ENCODE peak calls at places on chromosomes 5 and 9, in ten cellular contexts. B is cardiac fibroblast; W is SK-N-SH; R is choroid plexus epithelial cell; O is astrocyte of the spinal cord; G is activated CD8-positive, alpha-beta T cell treated with anti-CD3 and anti-CD28 coated beads for 36 hours; C is tibial artery; Q is AG10803; F is Panc1; M is CD4-positive, alpha-beta T cell. T is an unnamed sample.
A peak's percentile ranks its signal among the peaks of the same experiment; 100 is the strongest.

GRCh38 chr9:38662763-38663593 is 42.6 kb upstream of the ANKRD18A start:
- DNase-seq in M (no peak), F (no peak), C (no peak), W (peak; percentile 36), R (peak; percentile 92), G (no peak), B (peak; percentile 39), O (peak; percentile 74), Q (no peak), T (no peak)

GRCh38 chr9:71812385-71812784 is 44.1 kb upstream of the CEMIP2 start:
- DNase-seq in W (no peak), G (no peak), Q (peak; percentile 76), M (no peak), B (peak; percentile 61), O (peak; percentile 11), C (peak; percentile 33), F (no peak), R (peak; percentile 33), T (peak; percentile 76)

GRCh38 chr5:124747770-124748686 is 1.6 kb upstream of the ZNF608 start:
- DNase-seq in O (no peak), M (no peak), G (no peak), C (no peak), F (no peak), B (no peak), R (peak; percentile 51), Q (no peak), W (no peak), T (no peak)

GRCh38 chr5:9105851-9106250 is 440.0 kb downstream of the SEMA5A start:
- DNase-seq in M (no peak), F (no peak), Q (no peak), O (no peak), G (no peak), B (peak; percentile 9), W (no peak), R (no peak), C (no peak), T (no peak)

GRCh38 chr9:109894921-109895758 is 115.1 kb downstream of the PALM2AKAP2 start:
- DNase-seq in B (peak; percentile 79), G (peak; percentile 16), R (peak; percentile 34), Q (peak; percentile 62), C (no peak), O (peak; percentile 81), F (no peak), M (no peak), W (no peak), T (no peak)

GRCh38 chr5:146564036-146564762 is 48.2 kb upstream of the GPR151 start:
- DNase-seq in O (no peak), C (no peak), B (no peak), M (no peak), G (no peak), F (no peak), R (no peak), Q (no peak), W (no peak), T (no peak)

GRCh38 chr5:169861934-169862333 is 118.4 kb downstream of the INSYN2B start:
- DNase-seq in W (peak; percentile 5), G (no peak), B (peak; percentile 72), M (no peak), O (peak; percentile 83), C (no peak), F (no peak), R (peak; percentile 82), Q (peak; percentile 78), T (no peak)

GRCh38 chr9:35579130-35579529 is 25.9 kb upstream of the TESK1 start:
- DNase-seq in Q (no peak), F (no peak), M (no peak), B (peak; percentile 40), R (no peak), W (no peak), O (no peak), C (no peak), G (peak; percentile 65), T (no peak)

GRCh38 chr9:127149010-127149409 is 26.6 kb upstream of the ANGPTL2 start:
- DNase-seq in Q (no peak), B (no peak), W (no peak), F (no peak), O (no peak), M (no peak), C (no peak), G (no peak), R (no peak), T (no peak)

GRCh38 chr5:119269061-119269579 is 86.7 kb upstream of the TNFAIP8 start:
- DNase-seq in G (peak; percentile 54), F (peak; percentile 10), B (peak; percentile 30), C (peak; percentile 26), M (peak; percentile 22), O (peak; percentile 34), R (peak; percentile 37), Q (no peak), W (peak; percentile 43), T (no peak)

GRCh38 chr5:177546262-177546741 is 8.1 kb downstream of the FAM193B start:
- DNase-seq in G (no peak), R (peak; percentile 98), W (no peak), B (peak; percentile 99), C (peak; percentile 63), M (no peak), F (peak; percentile 82), O (peak; percentile 94), Q (peak; percentile 99), T (peak; percentile 84)

GRCh38 chr9:77304543-77304942 is 127.2 kb downstream of the VPS13A start:
- DNase-seq in W (no peak), M (no peak), Q (peak; percentile 2), O (no peak), F (no peak), C (no peak), B (no peak), G (no peak), R (no peak), T (no peak)

GRCh38 chr5:56039985-56040384 is 45.2 kb upstream of the IL6ST start:
- DNase-seq in F (no peak), Q (no peak), R (peak; percentile 51), G (no peak), W (no peak), O (no peak), M (no peak), C (no peak), B (peak; percentile 56), T (no peak)

GRCh38 chr9:96348261-96348660 is 35.2 kb downstream of the SLC35D2 start:
- DNase-seq in F (no peak), Q (no peak), R (no peak), O (no peak), G (no peak), M (no peak), C (no peak), B (no peak), W (no peak), T (no peak)

GRCh38 chr5:96868603-96869371 is 7.5 kb upstream of the ERAP2 start:
- DNase-seq in F (peak; percentile 79), G (peak; percentile 34), Q (peak; percentile 77), O (peak; percentile 75), R (peak; percentile 91), M (no peak), W (peak; percentile 32), C (no peak), B (peak; percentile 83), T (no peak)

GRCh38 chr5:116573279-116573616 is 1.4 kb downstream of the SEMA6A start:
- DNase-seq in Q (no peak), O (no peak), R (peak; percentile 11), W (peak; percentile 64), M (no peak), C (peak; percentile 23), G (peak; percentile 11), F (no peak), B (no peak), T (no peak)

GRCh38 chr5:122150128-122150685 is 20.9 kb downstream of the ZNF474 start:
- DNase-seq in O (peak; percentile 61), M (no peak), Q (peak; percentile 69), G (no peak), B (no peak), R (peak; percentile 69), F (no peak), W (peak; percentile 27), C (no peak), T (no peak)

GRCh38 chr5:140220698-140221064 is 45.7 kb downstream of the CYSTM1 start:
- DNase-seq in Q (no peak), B (peak; percentile 34), M (no peak), C (no peak), O (no peak), F (no peak), G (no peak), R (no peak), W (no peak), T (no peak)

GRCh38 chr5:171226096-171226495 is 83.0 kb upstream of the TLX3 start:
- DNase-seq in Q (no peak), F (no peak), W (peak; percentile 11), B (peak; percentile 7), G (no peak), R (peak; percentile 42), M (no peak), O (peak; percentile 14), C (no peak), T (no peak)
- TF ChIP-seq CTCF in Q (peak; percentile 33), F (peak; percentile 36), W (peak; percentile 40), B (peak; percentile 29), G (no peak), R (peak; percentile 60), M (no peak), O (peak; percentile 51), C (no peak), T (no peak)

GRCh38 chr9:976805-977360 is 428 bp downstream of the DMRT3 start:
- DNase-seq in R (no peak), O (no peak), F (no peak), Q (no peak), G (no peak), C (no peak), B (no peak), W (peak; percentile 31), M (no peak), T (no peak)
- TF ChIP-seq CTCF in R (no peak), O (no peak), F (no peak), Q (no peak), G (no peak), C (no peak), B (no peak), W (no peak), M (no peak), T (no peak)

GRCh38 chr9:7392161-7392560 is 407.4 kb downstream of the DMAC1 start:
- DNase-seq in B (no peak), C (no peak), M (no peak), Q (no peak), O (no peak), F (no peak), G (no peak), W (no peak), R (no peak), T (no peak)
- TF ChIP-seq CTCF in B (no peak), C (no peak), M (no peak), Q (no peak), O (no peak), F (no peak), G (no peak), W (no peak), R (no peak), T (no peak)

GRCh38 chr5:109844148-109844547 is 154.4 kb downstream of the MAN2A1 start:
- DNase-seq in M (no peak), G (no peak), F (no peak), R (peak; percentile 56), O (peak; percentile 16), W (no peak), Q (no peak), B (peak; percentile 43), C (no peak), T (no peak)
- TF ChIP-seq CTCF in M (no peak), G (peak; percentile 16), F (peak; percentile 11), R (peak; percentile 58), O (peak; percentile 49), W (peak; percentile 50), Q (peak; percentile 45), B (peak; percentile 37), C (no peak), T (no peak)